ENCODE peak calls at places on chromosomes 5 and 9, in ten cellular contexts. F is RWPE1; J is T-helper 17 cell; Z is mesendoderm; O is NCI-H2081 treated with DMSO at 0.1 percent for 48 hours; V is stomach; G is NCI-H1048; P is lung; N is endothelial cell; Q is activated CD8-positive, alpha-beta memory T cell treated with anti-CD3 and anti-CD28 coated beads for 24 hours. K is an unnamed sample.

GRCh38 chr5:177403194-177403825 is 2.8 kb upstream of the PFN3 start:
- DNase-seq in F (peak), J (peak), Z (peak), O (no peak), V (peak), G (no peak), P (no peak), N (no peak), Q (no peak), K (peak)

GRCh38 chr5:103829585-103829984 is 267.0 kb upstream of the NUDT12 start:
- DNase-seq in F (no peak), J (no peak), Z (peak), O (no peak), V (no peak), G (no peak), P (no peak), N (peak), Q (no peak), K (no peak)

GRCh38 chr5:40605295-40605958 is 74.3 kb upstream of the PTGER4 start:
- DNase-seq in F (no peak), J (no peak), Z (no peak), O (no peak), V (no peak), G (no peak), P (no peak), N (no peak), Q (no peak), K (peak)

GRCh38 chr9:6590772-6591384 is 54.7 kb downstream of the GLDC start:
- DNase-seq in F (no peak), J (no peak), Z (peak), O (no peak), V (no peak), G (no peak), P (no peak), N (no peak), Q (no peak), K (no peak)

GRCh38 chr9:112132356-112132755 is 42.7 kb downstream of the SUSD1 start:
- DNase-seq in F (no peak), J (no peak), Z (no peak), O (no peak), V (no peak), G (no peak), P (no peak), N (no peak), Q (no peak), K (no peak)

GRCh38 chr9:37994639-37995347 is 74.2 kb downstream of the SHB start:
- DNase-seq in F (peak), J (no peak), Z (no peak), O (peak), V (peak), G (no peak), P (peak), N (no peak), Q (no peak), K (peak)

GRCh38 chr9:108057421-108058136 is 568.0 kb upstream of the KLF4 start:
- DNase-seq in F (peak), J (no peak), Z (no peak), O (no peak), V (no peak), G (no peak), P (peak), N (no peak), Q (no peak), K (no peak)

GRCh38 chr5:54021413-54022155 is 288.8 kb downstream of the ARL15 start:
- DNase-seq in F (no peak), J (no peak), Z (no peak), O (no peak), V (no peak), G (no peak), P (no peak), N (no peak), Q (no peak), K (no peak)

GRCh38 chr5:173453167-173453566 is 125.0 kb upstream of the STC2 start:
- DNase-seq in F (no peak), J (no peak), Z (no peak), O (no peak), V (no peak), G (no peak), P (no peak), N (no peak), Q (no peak), K (no peak)

GRCh38 chr5:129664336-129664937 is 83.5 kb upstream of the MINAR2 start:
- DNase-seq in F (peak), J (peak), Z (peak), O (no peak), V (peak), G (peak), P (peak), N (peak), Q (peak), K (no peak)

GRCh38 chr9:130817862-130818261 is 17.2 kb upstream of the ABL1 start:
- DNase-seq in F (no peak), J (no peak), Z (no peak), O (no peak), V (no peak), G (no peak), P (no peak), N (no peak), Q (no peak), K (no peak)